ENCODE peak calls at places on chromosomes 16 and 17, in nine cellular contexts. One of them, this sample, is unnamed.

GRCh38 chr16:88014201-88014781 is 63.1 kb downstream of the BANP start:
- DNase-seq in CD8-positive, alpha-beta T cell: no peak
- DNase-seq in EL: peak
- DNase-seq in germinal center: no peak
- DNase-seq in cardiac fibroblast: peak
- DNase-seq in stimulated activated CD4-positive, alpha-beta T cell treated with anti-CD3 and anti-CD28 coated beads, Interleukin-2, amount 100 ng/mL, for 48 hours: no peak
- DNase-seq in activated gamma-delta T cell treated with Interleukin-2 at 50 U/mL for 16 hours: no peak
- DNase-seq in RPMI8226: no peak
- DNase-seq in fibroblast of the conjunctiva: no peak
- DNase-seq in this sample: no peak

GRCh38 chr16:53465606-53466290 is 31.5 kb downstream of the RBL2 start:
- DNase-seq in EL: peak
- DNase-seq in stimulated activated CD4-positive, alpha-beta T cell treated with anti-CD3 and anti-CD28 coated beads, Interleukin-2, amount 100 ng/mL, for 48 hours: no peak
- DNase-seq in RPMI8226: peak
- DNase-seq in fibroblast of the conjunctiva: peak
- DNase-seq in cardiac fibroblast: peak
- DNase-seq in CD8-positive, alpha-beta T cell: no peak
- DNase-seq in activated gamma-delta T cell treated with Interleukin-2 at 50 U/mL for 16 hours: no peak
- DNase-seq in germinal center: no peak
- DNase-seq in this sample: peak

GRCh38 chr16:4136229-4136813 is 20.1 kb upstream of the ADCY9 start:
- DNase-seq in CD8-positive, alpha-beta T cell: no peak
- DNase-seq in RPMI8226: peak
- DNase-seq in germinal center: no peak
- DNase-seq in fibroblast of the conjunctiva: no peak
- DNase-seq in stimulated activated CD4-positive, alpha-beta T cell treated with anti-CD3 and anti-CD28 coated beads, Interleukin-2, amount 100 ng/mL, for 48 hours: no peak
- DNase-seq in activated gamma-delta T cell treated with Interleukin-2 at 50 U/mL for 16 hours: no peak
- DNase-seq in EL: no peak
- DNase-seq in cardiac fibroblast: no peak
- DNase-seq in this sample: peak

GRCh38 chr16:85398688-85399582 is 214.2 kb upstream of the GSE1 start:
- DNase-seq in RPMI8226: no peak
- DNase-seq in EL: no peak
- DNase-seq in activated gamma-delta T cell treated with Interleukin-2 at 50 U/mL for 16 hours: no peak
- DNase-seq in fibroblast of the conjunctiva: no peak
- DNase-seq in cardiac fibroblast: no peak
- DNase-seq in germinal center: no peak
- DNase-seq in CD8-positive, alpha-beta T cell: no peak
- DNase-seq in stimulated activated CD4-positive, alpha-beta T cell treated with anti-CD3 and anti-CD28 coated beads, Interleukin-2, amount 100 ng/mL, for 48 hours: no peak
- DNase-seq in this sample: peak

GRCh38 chr16:11240636-11241473 is 15.1 kb downstream of the SOCS1 start:
- DNase-seq in CD8-positive, alpha-beta T cell: no peak
- DNase-seq in cardiac fibroblast: no peak
- DNase-seq in RPMI8226: peak
- DNase-seq in EL: no peak
- DNase-seq in stimulated activated CD4-positive, alpha-beta T cell treated with anti-CD3 and anti-CD28 coated beads, Interleukin-2, amount 100 ng/mL, for 48 hours: no peak
- DNase-seq in activated gamma-delta T cell treated with Interleukin-2 at 50 U/mL for 16 hours: no peak
- DNase-seq in germinal center: no peak
- DNase-seq in fibroblast of the conjunctiva: no peak
- DNase-seq in this sample: no peak

GRCh38 chr17:73546770-73547345 is 97.4 kb downstream of the SDK2 start:
- DNase-seq in germinal center: peak
- DNase-seq in activated gamma-delta T cell treated with Interleukin-2 at 50 U/mL for 16 hours: peak
- DNase-seq in cardiac fibroblast: no peak
- DNase-seq in RPMI8226: peak
- DNase-seq in fibroblast of the conjunctiva: no peak
- DNase-seq in EL: no peak
- DNase-seq in stimulated activated CD4-positive, alpha-beta T cell treated with anti-CD3 and anti-CD28 coated beads, Interleukin-2, amount 100 ng/mL, for 48 hours: peak
- DNase-seq in CD8-positive, alpha-beta T cell: peak
- DNase-seq in this sample: no peak

GRCh38 chr16:85916141-85916890 is 17.4 kb downstream of the IRF8 start:
- DNase-seq in EL: no peak
- DNase-seq in activated gamma-delta T cell treated with Interleukin-2 at 50 U/mL for 16 hours: no peak
- DNase-seq in CD8-positive, alpha-beta T cell: peak
- DNase-seq in stimulated activated CD4-positive, alpha-beta T cell treated with anti-CD3 and anti-CD28 coated beads, Interleukin-2, amount 100 ng/mL, for 48 hours: no peak
- DNase-seq in cardiac fibroblast: peak
- DNase-seq in germinal center: no peak
- DNase-seq in fibroblast of the conjunctiva: no peak
- DNase-seq in RPMI8226: peak
- DNase-seq in this sample: peak

GRCh38 chr17:59311051-59311468 is 20.4 kb upstream of the YPEL2 start:
- DNase-seq in RPMI8226: peak
- DNase-seq in cardiac fibroblast: peak
- DNase-seq in activated gamma-delta T cell treated with Interleukin-2 at 50 U/mL for 16 hours: peak
- DNase-seq in germinal center: peak
- DNase-seq in stimulated activated CD4-positive, alpha-beta T cell treated with anti-CD3 and anti-CD28 coated beads, Interleukin-2, amount 100 ng/mL, for 48 hours: no peak
- DNase-seq in CD8-positive, alpha-beta T cell: peak
- DNase-seq in EL: peak
- DNase-seq in fibroblast of the conjunctiva: peak
- DNase-seq in this sample: peak

GRCh38 chr17:4782652-4783051 is 3.5 kb downstream of the VMO1 start:
- DNase-seq in EL: no peak
- DNase-seq in fibroblast of the conjunctiva: no peak
- DNase-seq in cardiac fibroblast: no peak
- DNase-seq in RPMI8226: no peak
- DNase-seq in activated gamma-delta T cell treated with Interleukin-2 at 50 U/mL for 16 hours: no peak
- DNase-seq in germinal center: no peak
- DNase-seq in stimulated activated CD4-positive, alpha-beta T cell treated with anti-CD3 and anti-CD28 coated beads, Interleukin-2, amount 100 ng/mL, for 48 hours: no peak
- DNase-seq in CD8-positive, alpha-beta T cell: no peak
- DNase-seq in this sample: no peak

GRCh38 chr16:15854906-15855703 is 1.7 kb downstream of the MYH11 start:
- DNase-seq in RPMI8226: no peak
- DNase-seq in germinal center: no peak
- DNase-seq in fibroblast of the conjunctiva: no peak
- DNase-seq in CD8-positive, alpha-beta T cell: no peak
- DNase-seq in stimulated activated CD4-positive, alpha-beta T cell treated with anti-CD3 and anti-CD28 coated beads, Interleukin-2, amount 100 ng/mL, for 48 hours: no peak
- DNase-seq in EL: no peak
- DNase-seq in cardiac fibroblast: no peak
- DNase-seq in activated gamma-delta T cell treated with Interleukin-2 at 50 U/mL for 16 hours: no peak
- DNase-seq in this sample: no peak

GRCh38 chr17:19672009-19672837 is 23.7 kb downstream of the ALDH3A2 start:
- DNase-seq in RPMI8226: no peak
- DNase-seq in activated gamma-delta T cell treated with Interleukin-2 at 50 U/mL for 16 hours: no peak
- DNase-seq in fibroblast of the conjunctiva: no peak
- DNase-seq in germinal center: no peak
- DNase-seq in EL: no peak
- DNase-seq in CD8-positive, alpha-beta T cell: no peak
- DNase-seq in stimulated activated CD4-positive, alpha-beta T cell treated with anti-CD3 and anti-CD28 coated beads, Interleukin-2, amount 100 ng/mL, for 48 hours: no peak
- DNase-seq in cardiac fibroblast: peak
- DNase-seq in this sample: peak

GRCh38 chr17:5499790-5500189 is 13.4 kb downstream of the MIS12 start:
- DNase-seq in RPMI8226: no peak
- DNase-seq in EL: peak
- DNase-seq in activated gamma-delta T cell treated with Interleukin-2 at 50 U/mL for 16 hours: no peak
- DNase-seq in fibroblast of the conjunctiva: no peak
- DNase-seq in germinal center: no peak
- DNase-seq in CD8-positive, alpha-beta T cell: no peak
- DNase-seq in stimulated activated CD4-positive, alpha-beta T cell treated with anti-CD3 and anti-CD28 coated beads, Interleukin-2, amount 100 ng/mL, for 48 hours: no peak
- DNase-seq in cardiac fibroblast: no peak
- DNase-seq in this sample: no peak

GRCh38 chr17:77948690-77949114 is 9.8 kb upstream of the TNRC6C start:
- DNase-seq in cardiac fibroblast: peak
- DNase-seq in fibroblast of the conjunctiva: no peak
- DNase-seq in stimulated activated CD4-positive, alpha-beta T cell treated with anti-CD3 and anti-CD28 coated beads, Interleukin-2, amount 100 ng/mL, for 48 hours: no peak
- DNase-seq in CD8-positive, alpha-beta T cell: no peak
- DNase-seq in activated gamma-delta T cell treated with Interleukin-2 at 50 U/mL for 16 hours: no peak
- DNase-seq in EL: peak
- DNase-seq in RPMI8226: no peak
- DNase-seq in germinal center: no peak
- DNase-seq in this sample: peak

GRCh38 chr17:56290486-56291118 is 137.3 kb downstream of the ANKFN1 start:
- DNase-seq in activated gamma-delta T cell treated with Interleukin-2 at 50 U/mL for 16 hours: no peak
- DNase-seq in EL: peak
- DNase-seq in cardiac fibroblast: no peak
- DNase-seq in RPMI8226: no peak
- DNase-seq in CD8-positive, alpha-beta T cell: no peak
- DNase-seq in stimulated activated CD4-positive, alpha-beta T cell treated with anti-CD3 and anti-CD28 coated beads, Interleukin-2, amount 100 ng/mL, for 48 hours: no peak
- DNase-seq in fibroblast of the conjunctiva: no peak
- DNase-seq in germinal center: no peak
- DNase-seq in this sample: no peak

GRCh38 chr16:24776486-24777220 is 47.2 kb downstream of the TNRC6A start:
- DNase-seq in activated gamma-delta T cell treated with Interleukin-2 at 50 U/mL for 16 hours: no peak
- DNase-seq in germinal center: no peak
- DNase-seq in cardiac fibroblast: peak
- DNase-seq in RPMI8226: no peak
- DNase-seq in fibroblast of the conjunctiva: peak
- DNase-seq in CD8-positive, alpha-beta T cell: no peak
- DNase-seq in EL: no peak
- DNase-seq in stimulated activated CD4-positive, alpha-beta T cell treated with anti-CD3 and anti-CD28 coated beads, Interleukin-2, amount 100 ng/mL, for 48 hours: no peak
- DNase-seq in this sample: peak

GRCh38 chr16:57258910-57259475 is 13.9 kb downstream of the ARL2BP start:
- DNase-seq in CD8-positive, alpha-beta T cell: no peak
- DNase-seq in EL: no peak
- DNase-seq in fibroblast of the conjunctiva: no peak
- DNase-seq in stimulated activated CD4-positive, alpha-beta T cell treated with anti-CD3 and anti-CD28 coated beads, Interleukin-2, amount 100 ng/mL, for 48 hours: no peak
- DNase-seq in RPMI8226: no peak
- DNase-seq in cardiac fibroblast: no peak
- DNase-seq in activated gamma-delta T cell treated with Interleukin-2 at 50 U/mL for 16 hours: no peak
- DNase-seq in germinal center: no peak
- DNase-seq in this sample: no peak

GRCh38 chr17:62966426-62967110 is 533 bp downstream of the TANC2 start:
- DNase-seq in EL: peak
- DNase-seq in activated gamma-delta T cell treated with Interleukin-2 at 50 U/mL for 16 hours: peak
- DNase-seq in CD8-positive, alpha-beta T cell: peak
- DNase-seq in germinal center: peak
- DNase-seq in fibroblast of the conjunctiva: no peak
- DNase-seq in cardiac fibroblast: peak
- DNase-seq in RPMI8226: no peak
- DNase-seq in stimulated activated CD4-positive, alpha-beta T cell treated with anti-CD3 and anti-CD28 coated beads, Interleukin-2, amount 100 ng/mL, for 48 hours: peak
- DNase-seq in this sample: peak

GRCh38 chr17:66310528-66311148 is 8.2 kb downstream of the PRKCA start:
- DNase-seq in fibroblast of the conjunctiva: no peak
- DNase-seq in CD8-positive, alpha-beta T cell: no peak
- DNase-seq in cardiac fibroblast: no peak
- DNase-seq in stimulated activated CD4-positive, alpha-beta T cell treated with anti-CD3 and anti-CD28 coated beads, Interleukin-2, amount 100 ng/mL, for 48 hours: peak
- DNase-seq in RPMI8226: no peak
- DNase-seq in germinal center: no peak
- DNase-seq in activated gamma-delta T cell treated with Interleukin-2 at 50 U/mL for 16 hours: no peak
- DNase-seq in EL: no peak
- DNase-seq in this sample: no peak

GRCh38 chr16:86531641-86532525 is 21.6 kb downstream of the FOXF1 start:
- DNase-seq in cardiac fibroblast: no peak
- DNase-seq in stimulated activated CD4-positive, alpha-beta T cell treated with anti-CD3 and anti-CD28 coated beads, Interleukin-2, amount 100 ng/mL, for 48 hours: no peak
- DNase-seq in CD8-positive, alpha-beta T cell: no peak
- DNase-seq in fibroblast of the conjunctiva: no peak
- DNase-seq in EL: no peak
- DNase-seq in germinal center: no peak
- DNase-seq in RPMI8226: no peak
- DNase-seq in activated gamma-delta T cell treated with Interleukin-2 at 50 U/mL for 16 hours: no peak
- DNase-seq in this sample: no peak

GRCh38 chr16:53456625-53457024 is 22.4 kb downstream of the RBL2 start:
- DNase-seq in fibroblast of the conjunctiva: no peak
- DNase-seq in RPMI8226: no peak
- DNase-seq in germinal center: no peak
- DNase-seq in activated gamma-delta T cell treated with Interleukin-2 at 50 U/mL for 16 hours: peak
- DNase-seq in cardiac fibroblast: no peak
- DNase-seq in stimulated activated CD4-positive, alpha-beta T cell treated with anti-CD3 and anti-CD28 coated beads, Interleukin-2, amount 100 ng/mL, for 48 hours: no peak
- DNase-seq in EL: no peak
- DNase-seq in CD8-positive, alpha-beta T cell: peak
- DNase-seq in this sample: no peak

GRCh38 chr17:28394717-28395116 is 11.3 kb downstream of the SLC46A1 start:
- DNase-seq in germinal center: no peak
- DNase-seq in fibroblast of the conjunctiva: no peak
- DNase-seq in stimulated activated CD4-positive, alpha-beta T cell treated with anti-CD3 and anti-CD28 coated beads, Interleukin-2, amount 100 ng/mL, for 48 hours: no peak
- DNase-seq in EL: peak
- DNase-seq in RPMI8226: no peak
- DNase-seq in cardiac fibroblast: peak
- DNase-seq in activated gamma-delta T cell treated with Interleukin-2 at 50 U/mL for 16 hours: no peak
- DNase-seq in CD8-positive, alpha-beta T cell: no peak
- DNase-seq in this sample: no peak

GRCh38 chr16:10817963-10818941 is at the start of gene TVP23A:
- DNase-seq in cardiac fibroblast: no peak
- DNase-seq in stimulated activated CD4-positive, alpha-beta T cell treated with anti-CD3 and anti-CD28 coated beads, Interleukin-2, amount 100 ng/mL, for 48 hours: no peak
- DNase-seq in EL: no peak
- DNase-seq in fibroblast of the conjunctiva: no peak
- DNase-seq in RPMI8226: no peak
- DNase-seq in CD8-positive, alpha-beta T cell: no peak
- DNase-seq in germinal center: no peak
- DNase-seq in activated gamma-delta T cell treated with Interleukin-2 at 50 U/mL for 16 hours: no peak
- DNase-seq in this sample: no peak

GRCh38 chr16:14362774-14363371 is 267.2 kb downstream of the PARN start:
- DNase-seq in stimulated activated CD4-positive, alpha-beta T cell treated with anti-CD3 and anti-CD28 coated beads, Interleukin-2, amount 100 ng/mL, for 48 hours: no peak
- DNase-seq in cardiac fibroblast: peak
- DNase-seq in CD8-positive, alpha-beta T cell: no peak
- DNase-seq in EL: peak
- DNase-seq in germinal center: no peak
- DNase-seq in RPMI8226: no peak
- DNase-seq in fibroblast of the conjunctiva: no peak
- DNase-seq in activated gamma-delta T cell treated with Interleukin-2 at 50 U/mL for 16 hours: no peak
- DNase-seq in this sample: no peak

GRCh38 chr16:85906349-85906748 is 7.4 kb downstream of the IRF8 start:
- DNase-seq in germinal center: no peak
- DNase-seq in CD8-positive, alpha-beta T cell: no peak
- DNase-seq in stimulated activated CD4-positive, alpha-beta T cell treated with anti-CD3 and anti-CD28 coated beads, Interleukin-2, amount 100 ng/mL, for 48 hours: no peak
- DNase-seq in RPMI8226: no peak
- DNase-seq in EL: no peak
- DNase-seq in activated gamma-delta T cell treated with Interleukin-2 at 50 U/mL for 16 hours: no peak
- DNase-seq in fibroblast of the conjunctiva: no peak
- DNase-seq in cardiac fibroblast: no peak
- DNase-seq in this sample: no peak

GRCh38 chr17:75764417-75764710 is 628 bp downstream of the GALK1 start:
- DNase-seq in EL: no peak
- DNase-seq in cardiac fibroblast: no peak
- DNase-seq in fibroblast of the conjunctiva: no peak
- DNase-seq in activated gamma-delta T cell treated with Interleukin-2 at 50 U/mL for 16 hours: no peak
- DNase-seq in CD8-positive, alpha-beta T cell: no peak
- DNase-seq in germinal center: no peak
- DNase-seq in stimulated activated CD4-positive, alpha-beta T cell treated with anti-CD3 and anti-CD28 coated beads, Interleukin-2, amount 100 ng/mL, for 48 hours: no peak
- DNase-seq in RPMI8226: no peak
- DNase-seq in this sample: no peak

GRCh38 chr16:23433261-23433920 is 19.6 kb downstream of the COG7 start:
- DNase-seq in EL: no peak
- DNase-seq in cardiac fibroblast: no peak
- DNase-seq in stimulated activated CD4-positive, alpha-beta T cell treated with anti-CD3 and anti-CD28 coated beads, Interleukin-2, amount 100 ng/mL, for 48 hours: no peak
- DNase-seq in activated gamma-delta T cell treated with Interleukin-2 at 50 U/mL for 16 hours: no peak
- DNase-seq in RPMI8226: no peak
- DNase-seq in fibroblast of the conjunctiva: no peak
- DNase-seq in germinal center: no peak
- DNase-seq in CD8-positive, alpha-beta T cell: no peak
- DNase-seq in this sample: no peak

GRCh38 chr17:68955181-68955841 is at the start of gene ABCA8:
- DNase-seq in fibroblast of the conjunctiva: peak
- DNase-seq in RPMI8226: no peak
- DNase-seq in germinal center: no peak
- DNase-seq in cardiac fibroblast: peak
- DNase-seq in activated gamma-delta T cell treated with Interleukin-2 at 50 U/mL for 16 hours: no peak
- DNase-seq in stimulated activated CD4-positive, alpha-beta T cell treated with anti-CD3 and anti-CD28 coated beads, Interleukin-2, amount 100 ng/mL, for 48 hours: no peak
- DNase-seq in EL: no peak
- DNase-seq in CD8-positive, alpha-beta T cell: no peak
- DNase-seq in this sample: peak

GRCh38 chr17:4786111-4786491 is at the start of gene VMO1:
- DNase-seq in RPMI8226: no peak
- DNase-seq in activated gamma-delta T cell treated with Interleukin-2 at 50 U/mL for 16 hours: no peak
- DNase-seq in EL: peak
- DNase-seq in cardiac fibroblast: peak
- DNase-seq in germinal center: no peak
- DNase-seq in CD8-positive, alpha-beta T cell: no peak
- DNase-seq in fibroblast of the conjunctiva: no peak
- DNase-seq in stimulated activated CD4-positive, alpha-beta T cell treated with anti-CD3 and anti-CD28 coated beads, Interleukin-2, amount 100 ng/mL, for 48 hours: no peak
- DNase-seq in this sample: no peak

GRCh38 chr17:74147966-74148365 is 55.5 kb upstream of the RPL38 start:
- DNase-seq in cardiac fibroblast: no peak
- DNase-seq in CD8-positive, alpha-beta T cell: no peak
- DNase-seq in activated gamma-delta T cell treated with Interleukin-2 at 50 U/mL for 16 hours: no peak
- DNase-seq in stimulated activated CD4-positive, alpha-beta T cell treated with anti-CD3 and anti-CD28 coated beads, Interleukin-2, amount 100 ng/mL, for 48 hours: no peak
- DNase-seq in germinal center: no peak
- DNase-seq in EL: no peak
- DNase-seq in RPMI8226: no peak
- DNase-seq in fibroblast of the conjunctiva: no peak
- DNase-seq in this sample: no peak

GRCh38 chr17:68491864-68492263 is 20.4 kb upstream of the PRKAR1A start:
- DNase-seq in EL: no peak
- DNase-seq in activated gamma-delta T cell treated with Interleukin-2 at 50 U/mL for 16 hours: no peak
- DNase-seq in RPMI8226: peak
- DNase-seq in germinal center: no peak
- DNase-seq in CD8-positive, alpha-beta T cell: no peak
- DNase-seq in cardiac fibroblast: no peak
- DNase-seq in stimulated activated CD4-positive, alpha-beta T cell treated with anti-CD3 and anti-CD28 coated beads, Interleukin-2, amount 100 ng/mL, for 48 hours: no peak
- DNase-seq in fibroblast of the conjunctiva: no peak
- DNase-seq in this sample: peak

GRCh38 chr17:15475620-15476354 is 8.4 kb upstream of the CDRT4 start:
- DNase-seq in germinal center: no peak
- DNase-seq in CD8-positive, alpha-beta T cell: no peak
- DNase-seq in EL: peak
- DNase-seq in fibroblast of the conjunctiva: peak
- DNase-seq in cardiac fibroblast: peak
- DNase-seq in activated gamma-delta T cell treated with Interleukin-2 at 50 U/mL for 16 hours: no peak
- DNase-seq in stimulated activated CD4-positive, alpha-beta T cell treated with anti-CD3 and anti-CD28 coated beads, Interleukin-2, amount 100 ng/mL, for 48 hours: no peak
- DNase-seq in RPMI8226: no peak
- DNase-seq in this sample: no peak

This sample was measured in body of pancreas.